ENCODE peak calls at places on chromosome 19, in seven cellular contexts. E is hepatic stellate cell; U is activated CD4-positive, alpha-beta T cell treated with anti-CD3 and anti-CD28 coated beads, Interleukin-2, amount 50 U/mL, for 1 hour; S is MV-4-11; F is heart left ventricle; V is GM12865; A is cardiac fibroblast. X is an unnamed sample.

GRCh38 chr19:32576790-32577189 is 4.2 kb upstream of the PDCD5 start:
- DNase-seq in E (no peak), U (no peak), S (no peak), F (no peak), V (no peak), A (no peak), X (no peak)

GRCh38 chr19:5106971-5107370 is 138.1 kb downstream of the KDM4B start:
- DNase-seq in E (no peak), U (no peak), S (no peak), F (no peak), V (no peak), A (no peak), X (no peak)

GRCh38 chr19:52640916-52641315 is 2.8 kb upstream of the ZNF83 start:
- DNase-seq in E (no peak), U (no peak), S (no peak), F (no peak), V (no peak), A (no peak), X (no peak)

GRCh38 chr19:8259142-8259921 is 48.8 kb downstream of the CD320 start:
- DNase-seq in E (no peak), U (no peak), S (no peak), F (no peak), V (no peak), A (no peak), X (no peak)

GRCh38 chr19:33468361-33469170 is 53.0 kb downstream of the PEPD start:
- DNase-seq in E (no peak), U (no peak), S (no peak), F (no peak), V (no peak), A (no peak), X (no peak)

GRCh38 chr19:53463263-53463662 is 4.3 kb upstream of the ZNF813 start:
- DNase-seq in E (peak), U (no peak), S (no peak), F (peak), V (no peak), A (no peak), X (no peak)

GRCh38 chr19:47152632-47153031 is 22.0 kb downstream of the SAE1 start:
- DNase-seq in E (no peak), U (no peak), S (no peak), F (no peak), V (no peak), A (no peak), X (no peak)

GRCh38 chr19:36460046-36460445 is 29.3 kb downstream of the ZNF566 start:
- DNase-seq in E (peak), U (no peak), S (no peak), F (no peak), V (no peak), A (no peak), X (no peak)

GRCh38 chr19:6587093-6587820 is 3.7 kb downstream of the CD70 start:
- DNase-seq in E (no peak), U (no peak), S (peak), F (no peak), V (peak), A (peak), X (no peak)

GRCh38 chr19:13006431-13007281 is 11.4 kb downstream of the NFIX start:
- DNase-seq in E (no peak), U (no peak), S (no peak), F (no peak), V (no peak), A (no peak), X (no peak)

GRCh38 chr19:11138659-11139526 is 16.7 kb downstream of the SPC24 start:
- DNase-seq in E (peak), U (no peak), S (peak), F (peak), V (no peak), A (peak), X (peak)

GRCh38 chr19:50199254-50199545 is 4.2 kb upstream of the MYH14 start:
- DNase-seq in E (no peak), U (no peak), S (no peak), F (no peak), V (no peak), A (no peak), X (no peak)

GRCh38 chr19:5665781-5666513 is 14.4 kb downstream of the MICOS13 start:
- DNase-seq in E (peak), U (no peak), S (no peak), F (no peak), V (peak), A (peak), X (peak)

GRCh38 chr19:45166723-45167252 is 6.0 kb upstream of the NKPD1 start:
- DNase-seq in E (no peak), U (no peak), S (no peak), F (no peak), V (no peak), A (no peak), X (no peak)

GRCh38 chr19:16325161-16325527 is 518 bp downstream of the KLF2 start:
- DNase-seq in E (no peak), U (peak), S (no peak), F (peak), V (peak), A (no peak), X (no peak)

GRCh38 chr19:6209233-6209632 is 70.5 kb downstream of the MLLT1 start:
- DNase-seq in E (peak), U (no peak), S (no peak), F (no peak), V (no peak), A (no peak), X (no peak)

GRCh38 chr19:34481861-34482379 is 362 bp downstream of the WTIP start:
- DNase-seq in E (peak), U (no peak), S (no peak), F (no peak), V (no peak), A (no peak), X (no peak)

GRCh38 chr19:33388817-33389573 is 15.5 kb downstream of the CEBPG start:
- DNase-seq in E (no peak), U (no peak), S (no peak), F (peak), V (no peak), A (no peak), X (no peak)

GRCh38 chr19:16457195-16457953 is 14.4 kb downstream of the EPS15L1 start:
- DNase-seq in E (peak), U (no peak), S (no peak), F (peak), V (peak), A (peak), X (no peak)

GRCh38 chr19:50925734-50926133 is 14.5 kb upstream of the KLK4 start:
- DNase-seq in E (no peak), U (no peak), S (no peak), F (no peak), V (no peak), A (no peak), X (no peak)

GRCh38 chr19:18637644-18638630 is 1.1 kb downstream of the KLHL26 start:
- DNase-seq in E (no peak), U (no peak), S (no peak), F (no peak), V (peak), A (no peak), X (no peak)

GRCh38 chr19:44876930-44877530 is 14.0 kb upstream of the TOMM40 start:
- DNase-seq in E (no peak), U (no peak), S (no peak), F (peak), V (no peak), A (no peak), X (no peak)

GRCh38 chr19:16330368-16330801 is 5.8 kb downstream of the KLF2 start:
- DNase-seq in E (peak), U (peak), S (peak), F (peak), V (peak), A (peak), X (peak)

GRCh38 chr19:38709671-38710415 is 34.4 kb downstream of the CAPN12 start:
- DNase-seq in E (no peak), U (no peak), S (no peak), F (no peak), V (no peak), A (no peak), X (no peak)

GRCh38 chr19:10895920-10896319 is 24.6 kb downstream of the CARM1 start:
- DNase-seq in E (no peak), U (no peak), S (no peak), F (no peak), V (no peak), A (no peak), X (no peak)

GRCh38 chr19:34325961-34326360 is 39.0 kb upstream of the GPI start:
- DNase-seq in E (no peak), U (no peak), S (no peak), F (no peak), V (no peak), A (no peak), X (no peak)

GRCh38 chr19:2330255-2330631 is 1.8 kb downstream of the SPPL2B start:
- DNase-seq in E (no peak), U (no peak), S (no peak), F (no peak), V (no peak), A (no peak), X (no peak)

GRCh38 chr19:873084-874019 is 13.9 kb downstream of the CFD start:
- DNase-seq in E (peak), U (peak), S (peak), F (no peak), V (peak), A (peak), X (no peak)

GRCh38 chr19:23118400-23118799 is 1.6 kb downstream of the ZNF730 start:
- DNase-seq in E (no peak), U (no peak), S (no peak), F (no peak), V (no peak), A (no peak), X (no peak)